ENCODE peak calls at places on chromosomes 7 and 10, in ten cellular contexts. V is H54, E is NCI-H2029, U is kidney, Y is stomach, R is NCI-H2081, D is T-helper 9 cell, H is frontal cortex, K is heart left ventricle, C is ecto neural progenitor cell. Z is an unnamed sample.

GRCh38 chr10:116691544-116692126 is 50.7 kb downstream of the HSPA12A start:
- DNase-seq in D (no peak), Y (no peak), K (no peak), U (no peak), C (no peak), R (no peak), E (no peak), V (no peak), H (no peak), Z (no peak)

GRCh38 chr10:12727832-12728215 is 273.7 kb downstream of the CCDC3 start:
- DNase-seq in Y (no peak), H (no peak), C (no peak), E (no peak), U (no peak), V (peak; percentile 27), K (no peak), D (no peak), R (no peak), Z (no peak)

GRCh38 chr7:157962458-157963306 is 624.9 kb downstream of the PTPRN2 start:
- DNase-seq in R (no peak), D (no peak), K (no peak), Y (no peak), U (peak; percentile 60), V (no peak), H (no peak), E (peak; percentile 33), C (no peak), Z (no peak)

GRCh38 chr7:127717502-127718125 is 65.6 kb downstream of the SND1 start:
- DNase-seq in V (no peak), U (no peak), E (peak; percentile 82), C (no peak), D (no peak), R (no peak), H (no peak), Y (no peak), K (no peak), Z (no peak)

GRCh38 chr10:78582540-78582939 is 486.2 kb upstream of the ZMIZ1 start:
- DNase-seq in K (no peak), U (no peak), E (no peak), R (no peak), D (no peak), C (no peak), H (no peak), Y (no peak), V (no peak), Z (no peak)

GRCh38 chr7:99386584-99387238 is 12.2 kb downstream of the ARPC1B start:
- DNase-seq in K (no peak), C (no peak), V (no peak), R (no peak), U (peak; percentile 41), D (no peak), E (no peak), Y (no peak), H (no peak), Z (no peak)

GRCh38 chr7:135509589-135509838 is 388 bp downstream of the CNOT4 start:
- DNase-seq in D (no peak), K (no peak), V (no peak), R (no peak), E (no peak), Y (no peak), C (no peak), H (no peak), U (no peak), Z (no peak)

GRCh38 chr10:117221156-117221711 is 19.7 kb upstream of the SLC18A2 start:
- DNase-seq in K (no peak), U (no peak), H (no peak), R (no peak), Y (no peak), E (no peak), D (no peak), V (peak; percentile 77), C (no peak), Z (no peak)

GRCh38 chr10:100847440-100847839 is 65.3 kb upstream of the SLF2 start:
- DNase-seq in V (no peak), U (no peak), H (no peak), Y (no peak), E (no peak), R (no peak), C (no peak), D (no peak), K (no peak), Z (no peak)

GRCh38 chr7:152615052-152615741 is 60.7 kb downstream of the XRCC2 start:
- DNase-seq in D (no peak), E (peak; percentile 26), C (no peak), Y (peak; percentile 48), R (peak; percentile 99), K (no peak), U (peak; percentile 29), H (peak; percentile 48), V (no peak), Z (no peak)

GRCh38 chr7:28955356-28955722 is 2.8 kb downstream of the TRIL start:
- DNase-seq in C (no peak), R (no peak), D (no peak), K (no peak), H (no peak), Y (no peak), U (peak; percentile 75), E (no peak), V (no peak), Z (no peak)

GRCh38 chr10:76352300-76352699 is 920.9 kb downstream of the LRMDA start:
- DNase-seq in D (no peak), E (no peak), C (no peak), V (peak; percentile 53), H (no peak), U (no peak), K (no peak), Y (no peak), R (no peak), Z (no peak)

GRCh38 chr10:12929381-12929780 is 72.1 kb downstream of the CCDC3 start:
- DNase-seq in U (no peak), E (no peak), D (no peak), R (no peak), H (no peak), K (no peak), Y (no peak), V (no peak), C (no peak), Z (no peak)

GRCh38 chr10:22615819-22616499 is 98.4 kb downstream of the PIP4K2A start:
- DNase-seq in Y (peak; percentile 68), K (peak; percentile 35), H (peak; percentile 35), U (no peak), R (no peak), D (peak; percentile 48), E (peak; percentile 40), V (peak; percentile 40), C (no peak), Z (no peak)

GRCh38 chr10:79222186-79222585 is 125.1 kb upstream of the PPIF start:
- DNase-seq in E (no peak), Y (no peak), H (no peak), V (no peak), R (no peak), D (no peak), C (no peak), U (peak; percentile 24), K (peak; percentile 45), Z (no peak)

GRCh38 chr10:99870051-99870730 is 87.8 kb downstream of the ABCC2 start:
- DNase-seq in E (no peak), D (peak; percentile 10), C (no peak), H (no peak), K (no peak), R (no peak), Y (no peak), V (no peak), U (no peak), Z (no peak)

GRCh38 chr7:139869886-139870285 is 40.8 kb downstream of the TBXAS1 start:
- DNase-seq in H (no peak), C (no peak), K (no peak), R (no peak), D (no peak), E (no peak), Y (no peak), V (no peak), U (no peak), Z (no peak)

GRCh38 chr7:105011771-105012502 is 2.1 kb upstream of the KMT2E start:
- DNase-seq in V (no peak), Y (no peak), E (no peak), H (no peak), U (no peak), R (no peak), K (peak; percentile 27), D (peak; percentile 17), C (no peak), Z (no peak)

GRCh38 chr10:5776881-5777197 is 36.4 kb downstream of the GDI2 start:
- DNase-seq in K (no peak), H (no peak), C (no peak), D (no peak), E (no peak), R (no peak), Y (no peak), V (peak; percentile 7), U (no peak), Z (peak; percentile 61)

GRCh38 chr7:1512781-1513656 is 8.8 kb upstream of the INTS1 start:
- DNase-seq in E (no peak), C (no peak), Y (peak; percentile 38), D (no peak), V (peak; percentile 98), R (no peak), H (peak; percentile 74), U (no peak), K (peak; percentile 88), Z (no peak)

GRCh38 chr7:72405871-72406270 is 6.3 kb downstream of the CALN1 start:
- DNase-seq in C (no peak), U (no peak), R (no peak), D (no peak), Y (no peak), E (no peak), V (no peak), K (no peak), H (no peak), Z (no peak)

GRCh38 chr10:86857097-86857825 is 100.2 kb downstream of the MMRN2 start:
- DNase-seq in C (no peak), H (no peak), E (no peak), V (no peak), R (no peak), K (no peak), D (no peak), Y (no peak), U (no peak), Z (no peak)